ENCODE peak calls at places on chromosome 3, in four cellular contexts. L, J, Y and H are unnamed samples.

GRCh38 chr3:61173685-61174084 is 77.6 kb downstream of the FHIT start:
- DNase-seq in Y (no peak), L (no peak), J (no peak), H (no peak)

GRCh38 chr3:149790265-149790664 is 2.1 kb downstream of the ANKUB1 start:
- DNase-seq in Y (no peak), L (no peak), J (no peak), H (no peak)

GRCh38 chr3:172513488-172513887 is 9.7 kb downstream of the TNFSF10 start:
- DNase-seq in Y (no peak), J (no peak), L (peak), H (no peak)

GRCh38 chr3:49908378-49909199 is 4.9 kb upstream of the MST1R start:
- DNase-seq in J (no peak), L (no peak), Y (no peak), H (no peak)

GRCh38 chr3:118666-119065 is 77.9 kb upstream of the CHL1 start:
- DNase-seq in L (no peak), J (no peak), Y (no peak), H (no peak)

GRCh38 chr3:141660598-141660947 is 77.5 kb upstream of the RNF7 start:
- DNase-seq in J (no peak), L (no peak), Y (no peak), H (no peak)

GRCh38 chr3:149553781-149554451 is 79.4 kb downstream of the TM4SF4 start:
- DNase-seq in Y (no peak), L (peak), J (peak), H (peak)

GRCh38 chr3:31503456-31503855 is 29.3 kb upstream of the STT3B start:
- DNase-seq in Y (no peak), L (no peak), J (no peak), H (no peak)

GRCh38 chr3:39101022-39101689 is 6.3 kb downstream of the GORASP1 start:
- DNase-seq in Y (peak), J (peak), L (no peak), H (peak)

GRCh38 chr3:13705051-13705450 is 156.1 kb downstream of the FBLN2 start:
- DNase-seq in Y (no peak), J (no peak), L (no peak), H (no peak)

GRCh38 chr3:113746955-113747718 is at the start of gene ATP6V1A:
- DNase-seq in J (peak), L (no peak), Y (peak), H (no peak)

GRCh38 chr3:9669277-9669676 is 20.0 kb downstream of the MTMR14 start:
- DNase-seq in L (no peak), Y (no peak), J (no peak), H (no peak)

GRCh38 chr3:64908292-64908691 is 220.5 kb upstream of the ADAMTS9 start:
- DNase-seq in Y (no peak), L (no peak), J (no peak), H (no peak)